ENCODE peak calls at places on chromosome 17, in ten cellular contexts. One of them, this sample, is unnamed.

GRCh38 chr17:29283496-29283895 is 10.5 kb downstream of the NUFIP2 start:
- DNase-seq in activated T-helper 9 cell treated with anti-CD3 and anti-CD28 coated beads, Interleukin-2, amount 50 U/mL, for 16 hours: no peak
- DNase-seq in HCEC 1CT: no peak
- DNase-seq in stimulated activated CD4-positive, alpha-beta T cell treated with anti-CD3 and anti-CD28 coated beads, Interleukin-1b, Interleukin-23, amount 100 ng/mL, for 1 hour: no peak
- DNase-seq in stimulated activated CD8-positive, alpha-beta memory T cell treated with anti-CD3 and anti-CD28 coated beads, Interleukin-4, amount 100 ng/mL, for 1 hour: no peak
- DNase-seq in colonic mucosa: no peak
- DNase-seq in HFF-Myc: no peak
- DNase-seq in neural progenitor cell: no peak
- DNase-seq in H9: no peak
- DNase-seq in tibial nerve: no peak
- DNase-seq in this sample: no peak

GRCh38 chr17:82200743-82201497 is 11.7 kb downstream of the CCDC57 start:
- DNase-seq in colonic mucosa: no peak
- DNase-seq in HFF-Myc: no peak
- DNase-seq in tibial nerve: no peak
- DNase-seq in H9: no peak
- DNase-seq in stimulated activated CD4-positive, alpha-beta T cell treated with anti-CD3 and anti-CD28 coated beads, Interleukin-1b, Interleukin-23, amount 100 ng/mL, for 1 hour: peak; percentile 34
- DNase-seq in neural progenitor cell: no peak
- DNase-seq in activated T-helper 9 cell treated with anti-CD3 and anti-CD28 coated beads, Interleukin-2, amount 50 U/mL, for 16 hours: peak; percentile 45
- DNase-seq in HCEC 1CT: no peak
- DNase-seq in stimulated activated CD8-positive, alpha-beta memory T cell treated with anti-CD3 and anti-CD28 coated beads, Interleukin-4, amount 100 ng/mL, for 1 hour: no peak
- DNase-seq in this sample: no peak

GRCh38 chr17:7237266-7237760 is 1.9 kb downstream of the PHF23 start:
- DNase-seq in activated T-helper 9 cell treated with anti-CD3 and anti-CD28 coated beads, Interleukin-2, amount 50 U/mL, for 16 hours: no peak
- DNase-seq in HFF-Myc: no peak
- DNase-seq in stimulated activated CD8-positive, alpha-beta memory T cell treated with anti-CD3 and anti-CD28 coated beads, Interleukin-4, amount 100 ng/mL, for 1 hour: no peak
- DNase-seq in neural progenitor cell: no peak
- DNase-seq in tibial nerve: no peak
- DNase-seq in colonic mucosa: no peak
- DNase-seq in HCEC 1CT: no peak
- DNase-seq in stimulated activated CD4-positive, alpha-beta T cell treated with anti-CD3 and anti-CD28 coated beads, Interleukin-1b, Interleukin-23, amount 100 ng/mL, for 1 hour: no peak
- DNase-seq in H9: no peak
- DNase-seq in this sample: no peak

GRCh38 chr17:27577124-27577761 is 53.7 kb upstream of the LGALS9 start:
- DNase-seq in activated T-helper 9 cell treated with anti-CD3 and anti-CD28 coated beads, Interleukin-2, amount 50 U/mL, for 16 hours: no peak
- DNase-seq in H9: peak; percentile 57
- DNase-seq in tibial nerve: no peak
- DNase-seq in neural progenitor cell: peak; percentile 60
- DNase-seq in HCEC 1CT: peak; percentile 62
- DNase-seq in HFF-Myc: no peak
- DNase-seq in colonic mucosa: no peak
- DNase-seq in stimulated activated CD8-positive, alpha-beta memory T cell treated with anti-CD3 and anti-CD28 coated beads, Interleukin-4, amount 100 ng/mL, for 1 hour: no peak
- DNase-seq in stimulated activated CD4-positive, alpha-beta T cell treated with anti-CD3 and anti-CD28 coated beads, Interleukin-1b, Interleukin-23, amount 100 ng/mL, for 1 hour: no peak
- DNase-seq in this sample: no peak

GRCh38 chr17:45440161-45440859 is 7.6 kb upstream of the ARHGAP27 start:
- DNase-seq in stimulated activated CD8-positive, alpha-beta memory T cell treated with anti-CD3 and anti-CD28 coated beads, Interleukin-4, amount 100 ng/mL, for 1 hour: no peak
- DNase-seq in H9: peak; percentile 45
- DNase-seq in HCEC 1CT: no peak
- DNase-seq in tibial nerve: no peak
- DNase-seq in activated T-helper 9 cell treated with anti-CD3 and anti-CD28 coated beads, Interleukin-2, amount 50 U/mL, for 16 hours: no peak
- DNase-seq in HFF-Myc: no peak
- DNase-seq in stimulated activated CD4-positive, alpha-beta T cell treated with anti-CD3 and anti-CD28 coated beads, Interleukin-1b, Interleukin-23, amount 100 ng/mL, for 1 hour: no peak
- DNase-seq in neural progenitor cell: no peak
- DNase-seq in colonic mucosa: no peak
- DNase-seq in this sample: no peak

GRCh38 chr17:81387235-81388060 is 7.8 kb upstream of the BAHCC1 start:
- DNase-seq in HFF-Myc: no peak
- DNase-seq in stimulated activated CD4-positive, alpha-beta T cell treated with anti-CD3 and anti-CD28 coated beads, Interleukin-1b, Interleukin-23, amount 100 ng/mL, for 1 hour: no peak
- DNase-seq in tibial nerve: no peak
- DNase-seq in colonic mucosa: peak; percentile 64
- DNase-seq in neural progenitor cell: peak; percentile 86
- DNase-seq in activated T-helper 9 cell treated with anti-CD3 and anti-CD28 coated beads, Interleukin-2, amount 50 U/mL, for 16 hours: no peak
- DNase-seq in stimulated activated CD8-positive, alpha-beta memory T cell treated with anti-CD3 and anti-CD28 coated beads, Interleukin-4, amount 100 ng/mL, for 1 hour: no peak
- DNase-seq in H9: no peak
- DNase-seq in HCEC 1CT: peak; percentile 37
- DNase-seq in this sample: peak; percentile 80

GRCh38 chr17:16191604-16192003 is 23.7 kb downstream of the NCOR1 start:
- DNase-seq in HCEC 1CT: no peak
- DNase-seq in stimulated activated CD8-positive, alpha-beta memory T cell treated with anti-CD3 and anti-CD28 coated beads, Interleukin-4, amount 100 ng/mL, for 1 hour: no peak
- DNase-seq in stimulated activated CD4-positive, alpha-beta T cell treated with anti-CD3 and anti-CD28 coated beads, Interleukin-1b, Interleukin-23, amount 100 ng/mL, for 1 hour: no peak
- DNase-seq in neural progenitor cell: no peak
- DNase-seq in activated T-helper 9 cell treated with anti-CD3 and anti-CD28 coated beads, Interleukin-2, amount 50 U/mL, for 16 hours: no peak
- DNase-seq in colonic mucosa: no peak
- DNase-seq in tibial nerve: no peak
- DNase-seq in HFF-Myc: no peak
- DNase-seq in H9: no peak
- DNase-seq in this sample: no peak

GRCh38 chr17:21061158-21061835 is 18.5 kb upstream of the USP22 start:
- DNase-seq in HFF-Myc: no peak
- DNase-seq in stimulated activated CD8-positive, alpha-beta memory T cell treated with anti-CD3 and anti-CD28 coated beads, Interleukin-4, amount 100 ng/mL, for 1 hour: no peak
- DNase-seq in stimulated activated CD4-positive, alpha-beta T cell treated with anti-CD3 and anti-CD28 coated beads, Interleukin-1b, Interleukin-23, amount 100 ng/mL, for 1 hour: no peak
- DNase-seq in H9: no peak
- DNase-seq in colonic mucosa: no peak
- DNase-seq in HCEC 1CT: no peak
- DNase-seq in neural progenitor cell: no peak
- DNase-seq in tibial nerve: no peak
- DNase-seq in activated T-helper 9 cell treated with anti-CD3 and anti-CD28 coated beads, Interleukin-2, amount 50 U/mL, for 16 hours: no peak
- DNase-seq in this sample: no peak

This sample was measured in natural killer cell treated with Interleukin-12 subunit alpha and Interleukin-12 subunit beta and Interleukin-15 and Interleukin-18, amount 100 ng/mL, for 72 hours.